ENCODE peak calls at places on chromosomes 4 and X, in four cellular contexts. X, R, Y and B are unnamed samples. For H3K4me1, the result is how much of the 10 kb centered on the place peaks cover.

GRCh38 chr4:107931775-107932321 is 499 bp downstream of the CYP2U1 start:
- DNase-seq in X (no peak), R (peak), Y (no peak), B (no peak)

GRCh38 chrX:118536687-118537461 is 41.3 kb downstream of the DOCK11 start:
- DNase-seq in X (peak), R (no peak), Y (peak), B (peak)

GRCh38 chr4:8252301-8253173 is 17.0 kb upstream of the HTRA3 start:
- DNase-seq in X (peak), R (no peak), Y (peak), B (no peak)

GRCh38 chr4:187258651-187259401 is 535.2 kb upstream of the FAT1 start:
- DNase-seq in X (no peak), R (no peak), Y (no peak), B (no peak)

GRCh38 chr4:24179201-24179840 is 289.5 kb upstream of the PPARGC1A start:
- DNase-seq in X (no peak), R (no peak), Y (peak), B (no peak)

GRCh38 chr4:173360587-173361221 is 10.1 kb upstream of the SAP30 start:
- DNase-seq in X (peak), R (no peak), Y (no peak), B (peak)

GRCh38 chrX:64394874-64395567 is at the start of gene MTMR8:
- DNase-seq in X (peak), R (peak), Y (no peak), B (no peak)

GRCh38 chr4:174490356-174490969 is 31.8 kb downstream of the HPGD start:
- DNase-seq in X (peak), R (no peak), Y (peak), B (peak)

GRCh38 chr4:143076723-143077122 is 108.0 kb upstream of the USP38 start:
- DNase-seq in X (no peak), R (no peak), Y (no peak), B (no peak)

GRCh38 chr4:109590841-109591357 is 30.9 kb downstream of the MCUB start:
- DNase-seq in X (no peak), R (no peak), Y (peak), B (peak)

GRCh38 chrX:72048515-72049455 is 82.9 kb downstream of the RTL5 start:
- DNase-seq in X (no peak), R (no peak), Y (no peak), B (no peak)

GRCh38 chrX:52933976-52934703 is 24.2 kb downstream of the FAM156A start:
- DNase-seq in X (no peak), R (no peak), Y (peak), B (no peak)

GRCh38 chrX:150182176-150182575 is 180.9 kb upstream of the MAMLD1 start:
- DNase-seq in X (peak), R (no peak), Y (no peak), B (no peak)

GRCh38 chr4:113358784-113359183 is 309.3 kb downstream of the ANK2 start:
- DNase-seq in X (no peak), R (no peak), Y (no peak), B (no peak)

GRCh38 chrX:138929905-138930304 is 218.4 kb upstream of the FGF13 start:
- DNase-seq in X (peak), R (no peak), Y (no peak), B (no peak)

GRCh38 chrX:100410083-100410590 is at the start of gene PCDH19:
- DNase-seq in X (peak), R (peak), Y (peak), B (peak)

GRCh38 chr4:178387756-178388155 is 945.5 kb upstream of the AGA start:
- DNase-seq in X (peak), R (no peak), Y (no peak), B (no peak)

GRCh38 chr4:181528570-181529184 is 714.5 kb upstream of the TENM3 start:
- DNase-seq in X (peak), R (no peak), Y (peak), B (peak)

GRCh38 chr4:35556387-35556786 is 687.9 kb downstream of the ARAP2 start:
- DNase-seq in X (no peak), R (no peak), Y (no peak), B (no peak)

GRCh38 chrX:70030242-70030823 is 19.4 kb downstream of the AWAT2 start:
- DNase-seq in X (peak), R (peak), Y (peak), B (peak)

GRCh38 chrX:154408659-154409221 is 314 bp downstream of the DNASE1L1 start:
- DNase-seq in X (no peak), R (no peak), Y (no peak), B (no peak)
- H3K4me3 ChIP-seq in X (peak), R (peak), Y (peak), B (peak)

GRCh38 chrX:39905475-39905889 is 192.3 kb downstream of the BCOR start:
- DNase-seq in X (peak), R (no peak), Y (no peak), B (no peak)

GRCh38 chrX:39904816-39905474 is 192.8 kb downstream of the BCOR start:
- DNase-seq in X (no peak), R (no peak), Y (no peak), B (no peak)

GRCh38 chrX:39903937-39904336 is 193.8 kb downstream of the BCOR start:
- DNase-seq in X (no peak), R (no peak), Y (peak), B (peak)

GRCh38 chrX:39907964-39908616 is 189.7 kb downstream of the BCOR start:
- DNase-seq in X (peak), R (no peak), Y (peak), B (peak)

DNA sequence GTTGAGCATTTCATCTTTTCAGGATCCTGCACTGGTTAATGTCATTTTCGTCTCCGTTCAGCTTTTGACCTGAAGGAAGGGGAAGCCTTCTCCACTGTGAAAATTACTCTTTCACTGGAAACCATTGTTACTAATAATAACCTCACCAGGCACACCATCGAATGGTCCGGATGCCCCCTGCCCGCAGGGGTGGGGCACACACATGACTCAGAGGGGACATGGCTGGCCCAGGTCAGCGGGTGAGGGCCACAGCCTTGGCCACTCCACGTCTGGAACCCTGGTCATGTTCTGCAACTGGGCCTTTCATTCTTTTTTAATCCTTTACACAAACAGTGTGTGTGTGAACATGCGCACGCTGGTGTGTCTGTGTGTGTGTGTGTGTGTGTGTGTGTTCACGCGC is 191.8 kb downstream of the BCOR start:
- DNase-seq in X (no peak), R (no peak), Y (no peak), B (no peak)
- H3K4me1 ChIP-seq in X (under half), R (under half), Y (under half), B (under half)

GRCh38 chr4:47530801-47531200 is 45.7 kb downstream of the ATP10D start:
- DNase-seq in X (no peak), R (no peak), Y (peak), B (no peak)
- H3K4me3 ChIP-seq in X (no peak), R (no peak), Y (peak), B (peak)

DNA sequence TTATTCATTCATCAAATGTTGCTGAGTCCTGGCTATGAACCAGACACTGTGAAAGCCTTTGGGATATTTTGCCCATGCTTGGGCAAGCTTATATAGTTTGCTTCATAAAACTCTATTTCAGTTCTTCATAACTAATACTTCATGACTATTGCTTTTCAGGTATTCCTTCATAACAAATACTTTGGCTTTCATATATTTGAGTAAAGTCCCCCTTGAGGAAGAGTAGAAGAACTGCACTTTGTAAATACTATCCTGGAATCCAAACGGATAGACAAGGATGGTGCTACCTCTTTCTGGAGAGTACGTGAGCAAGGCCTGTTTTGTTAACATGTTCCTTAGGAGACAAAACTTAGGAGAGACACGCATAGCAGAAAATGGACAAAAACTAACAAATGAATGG is 1.7 kb upstream of the AFP start:
- DNase-seq in X (peak), R (no peak), Y (no peak), B (peak)
- H3K4me1 ChIP-seq in X (under half), R (under half), Y (under half), B (under half)

GRCh38 chr4:184382189-184382846 is 92.0 kb downstream of the IRF2 start:
- DNase-seq in X (no peak), R (no peak), Y (no peak), B (no peak)
- H3K4me3 ChIP-seq in X (no peak), R (no peak), Y (no peak), B (peak)

GRCh38 chr4:169225812-169226211 is 44.9 kb downstream of the SH3RF1 start:
- DNase-seq in X (no peak), R (no peak), Y (peak), B (no peak)

GRCh38 chr4:169225058-169225751 is 45.6 kb downstream of the SH3RF1 start:
- DNase-seq in X (peak), R (no peak), Y (peak), B (peak)

GRCh38 chr4:169226565-169226964 is 44.2 kb downstream of the SH3RF1 start:
- DNase-seq in X (no peak), R (no peak), Y (peak), B (no peak)

GRCh38 chr4:169229571-169230028 is 41.2 kb downstream of the SH3RF1 start:
- DNase-seq in X (peak), R (no peak), Y (peak), B (peak)

GRCh38 chr4:169228076-169228475 is 42.7 kb downstream of the SH3RF1 start:
- DNase-seq in X (no peak), R (no peak), Y (no peak), B (no peak)
- H3K4me1 ChIP-seq in X (under half), R (under half), Y (under half), B (under half)

DNA sequence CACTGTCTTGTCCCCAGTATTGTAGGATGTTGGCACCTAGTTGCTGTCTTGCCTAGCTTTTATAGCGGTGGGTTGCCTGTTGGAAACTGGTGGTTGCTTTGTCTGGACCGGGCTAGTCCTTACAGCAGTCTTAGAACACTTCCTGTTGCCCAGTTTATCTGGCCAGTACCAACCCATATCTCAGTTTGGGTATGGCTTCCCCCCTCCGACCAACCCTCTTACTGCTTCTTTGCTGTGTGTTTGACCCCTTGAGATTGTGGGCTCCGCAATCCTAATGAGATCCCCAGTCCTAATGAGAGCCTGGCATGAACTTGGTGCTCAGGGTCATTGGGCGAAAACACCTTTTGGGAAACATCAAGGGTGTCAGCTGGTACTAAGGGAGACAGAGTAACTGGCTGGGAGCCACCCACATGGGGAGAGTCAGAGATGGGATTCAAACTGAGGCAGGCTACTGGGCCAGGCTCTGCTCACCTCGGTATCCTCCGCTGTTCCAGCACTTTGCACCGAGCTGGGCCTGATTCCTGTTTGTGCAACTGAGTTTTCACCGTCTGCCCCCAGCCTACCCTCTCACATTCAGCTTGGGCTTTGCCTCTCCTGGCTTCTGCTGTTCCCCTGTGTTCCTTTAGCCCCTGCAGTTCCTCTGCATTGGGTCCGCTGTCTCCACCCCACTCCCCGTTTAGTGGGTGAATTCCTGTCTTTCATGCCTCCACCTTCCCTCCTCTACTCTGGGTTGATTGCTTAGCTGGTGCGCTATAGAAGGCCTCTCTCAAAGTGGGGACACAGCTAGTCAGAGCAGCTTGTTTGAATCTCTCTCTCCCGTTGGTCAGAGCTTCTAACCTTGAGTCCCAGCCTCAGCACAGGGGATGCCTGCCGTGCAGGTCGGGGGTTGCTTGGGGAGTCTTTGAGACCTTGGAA is 1.6 kb downstream of the TBC1D14 start:
- DNase-seq in X (no peak), R (peak), Y (no peak), B (no peak)
- H3K4me3 ChIP-seq in X (no peak), R (peak), Y (no peak), B (peak)

GRCh38 chrX:45424341-45424740 is 223.7 kb upstream of the DIPK2B start:
- DNase-seq in X (no peak), R (no peak), Y (no peak), B (no peak)
- H3K4me1 ChIP-seq in X (under half), R (under half), Y (under half), B (under half)

GRCh38 chr4:2604614-2605013 is 68.2 kb downstream of the FAM193A start:
- DNase-seq in X (no peak), R (no peak), Y (no peak), B (no peak)

GRCh38 chr4:2607107-2607506 is 70.7 kb downstream of the FAM193A start:
- DNase-seq in X (no peak), R (no peak), Y (no peak), B (no peak)

DNA sequence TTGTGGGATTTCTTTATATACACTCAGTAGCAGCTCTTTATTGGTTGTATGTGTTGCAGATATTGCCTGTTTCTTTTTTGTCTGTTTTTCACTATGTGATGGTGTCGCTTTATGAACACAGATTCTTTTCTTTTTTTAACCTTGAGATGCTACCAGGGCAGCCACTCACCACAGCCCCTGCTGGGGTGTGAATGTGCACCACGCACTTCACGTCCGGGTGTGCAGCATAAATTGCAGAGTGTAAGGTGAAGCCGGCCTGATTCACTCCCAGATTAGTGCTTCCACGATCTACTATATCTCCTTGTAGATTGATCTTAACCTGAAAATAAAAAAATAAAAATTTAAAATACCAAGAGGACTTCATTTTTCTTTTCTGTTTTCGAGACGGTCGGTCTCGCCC is 71.4 kb downstream of the FAM193A start:
- DNase-seq in X (no peak), R (no peak), Y (no peak), B (no peak)
- H3K4me3 ChIP-seq in X (no peak), R (no peak), Y (no peak), B (no peak)